ENCODE peak calls at places on chromosomes 13 and 19, in five cellular contexts. A is ascending aorta, N is aorta, G is AG04450, X is mammary epithelial cell. U is an unnamed sample.

GRCh38 chr13:96449920-96450319 is 360.0 kb downstream of the HS6ST3 start:
- DNase-seq in A (no peak), N (no peak), G (no peak), X (no peak), U (no peak)

GRCh38 chr13:39565036-39565949 is 37.7 kb downstream of the LHFPL6 start:
- DNase-seq in A (no peak), N (no peak), G (peak; percentile 83), X (peak; percentile 87), U (no peak)

GRCh38 chr13:19984430-19985218 is 26.1 kb downstream of the ZMYM2 start:
- DNase-seq in A (no peak), N (no peak), G (peak; percentile 32), X (peak; percentile 7), U (no peak)

GRCh38 chr19:29568036-29568788 is 37.9 kb upstream of the POP4 start:
- DNase-seq in A (no peak), N (no peak), G (no peak), X (no peak), U (peak; percentile 46)

GRCh38 chr19:46287585-46287984 is 9.3 kb upstream of the HIF3A start:
- DNase-seq in A (no peak), N (no peak), G (no peak), X (no peak), U (no peak)

GRCh38 chr19:8577247-8577646 is at the start of gene MYO1F:
- DNase-seq in A (no peak), N (peak; percentile 86), G (no peak), X (no peak), U (peak; percentile 61)

GRCh38 chr19:5751709-5752108 is 31.3 kb downstream of the CATSPERD start:
- DNase-seq in A (no peak), N (no peak), G (no peak), X (no peak), U (no peak)

GRCh38 chr19:16320987-16321386 is 3.6 kb upstream of the KLF2 start:
- DNase-seq in A (no peak), N (no peak), G (no peak), X (no peak), U (no peak)

GRCh38 chr13:33793726-33794125 is 24.2 kb upstream of the RFC3 start:
- DNase-seq in A (no peak), N (no peak), G (no peak), X (no peak), U (no peak)

GRCh38 chr19:49677901-49678674 is 1.0 kb downstream of the PRMT1 start:
- DNase-seq in A (no peak), N (peak; percentile 80), G (no peak), X (peak; percentile 77), U (peak; percentile 73)

GRCh38 chr13:30107536-30108136 is 199.7 kb downstream of the KATNAL1 start:
- DNase-seq in A (no peak), N (peak; percentile 63), G (no peak), X (peak; percentile 79), U (no peak)

GRCh38 chr19:34838753-34839431 is 65.9 kb upstream of the ZNF599 start:
- DNase-seq in A (no peak), N (no peak), G (no peak), X (peak; percentile 1), U (no peak)

GRCh38 chr13:99227331-99227900 is 26.8 kb downstream of the UBAC2 start:
- DNase-seq in A (no peak), N (no peak), G (no peak), X (no peak), U (no peak)

GRCh38 chr13:77574076-77574475 is 38.6 kb downstream of the SCEL start:
- DNase-seq in A (no peak), N (no peak), G (no peak), X (no peak), U (no peak)

GRCh38 chr13:66537417-66537816 is 692.7 kb downstream of the PCDH9 start:
- DNase-seq in A (no peak), N (no peak), G (no peak), X (no peak), U (no peak)

GRCh38 chr13:32039488-32040013 is 8.0 kb downstream of the FRY start:
- DNase-seq in A (no peak), N (no peak), G (no peak), X (no peak), U (no peak)

GRCh38 chr19:41872775-41873647 is 4.1 kb upstream of the CD79A start:
- DNase-seq in A (no peak), N (peak; percentile 64), G (no peak), X (peak; percentile 77), U (no peak)

GRCh38 chr19:10289836-10290438 is at the start of gene ICAM5:
- DNase-seq in A (no peak), N (no peak), G (no peak), X (no peak), U (no peak)

GRCh38 chr13:100542546-100543156 is 45.9 kb downstream of the GGACT start:
- DNase-seq in A (no peak), N (no peak), G (no peak), X (peak; percentile 12), U (no peak)

GRCh38 chr13:49113526-49114286 is 106.4 kb upstream of the MLNR start:
- DNase-seq in A (no peak), N (no peak), G (peak; percentile 18), X (peak; percentile 29), U (no peak)

GRCh38 chr19:10887616-10888367 is 16.4 kb downstream of the CARM1 start:
- DNase-seq in A (no peak), N (no peak), G (no peak), X (no peak), U (no peak)

GRCh38 chr13:112711528-112712265 is 21.9 kb downstream of the ATP11A start:
- DNase-seq in A (peak; percentile 67), N (peak; percentile 89), G (peak; percentile 96), X (peak; percentile 89), U (peak; percentile 91)

GRCh38 chr19:8145969-8146368 is 3.4 kb downstream of the FBN3 start:
- DNase-seq in A (no peak), N (no peak), G (no peak), X (no peak), U (no peak)

GRCh38 chr13:43730642-43731041 is 56.1 kb downstream of the ENOX1 start:
- DNase-seq in A (no peak), N (no peak), G (peak; percentile 46), X (peak; percentile 11), U (no peak)

GRCh38 chr19:2624537-2625091 is 77.9 kb downstream of the GNG7 start:
- DNase-seq in A (no peak), N (no peak), G (no peak), X (no peak), U (no peak)

GRCh38 chr13:64675256-64675892 is 2554.8 kb downstream of the PCDH9 start:
- DNase-seq in A (no peak), N (no peak), G (peak; percentile 16), X (peak; percentile 76), U (no peak)

GRCh38 chr19:50333737-50334617 is 4.8 kb upstream of the KCNC3 start:
- DNase-seq in A (no peak), N (peak; percentile 86), G (peak; percentile 7), X (no peak), U (no peak)

DNA sequence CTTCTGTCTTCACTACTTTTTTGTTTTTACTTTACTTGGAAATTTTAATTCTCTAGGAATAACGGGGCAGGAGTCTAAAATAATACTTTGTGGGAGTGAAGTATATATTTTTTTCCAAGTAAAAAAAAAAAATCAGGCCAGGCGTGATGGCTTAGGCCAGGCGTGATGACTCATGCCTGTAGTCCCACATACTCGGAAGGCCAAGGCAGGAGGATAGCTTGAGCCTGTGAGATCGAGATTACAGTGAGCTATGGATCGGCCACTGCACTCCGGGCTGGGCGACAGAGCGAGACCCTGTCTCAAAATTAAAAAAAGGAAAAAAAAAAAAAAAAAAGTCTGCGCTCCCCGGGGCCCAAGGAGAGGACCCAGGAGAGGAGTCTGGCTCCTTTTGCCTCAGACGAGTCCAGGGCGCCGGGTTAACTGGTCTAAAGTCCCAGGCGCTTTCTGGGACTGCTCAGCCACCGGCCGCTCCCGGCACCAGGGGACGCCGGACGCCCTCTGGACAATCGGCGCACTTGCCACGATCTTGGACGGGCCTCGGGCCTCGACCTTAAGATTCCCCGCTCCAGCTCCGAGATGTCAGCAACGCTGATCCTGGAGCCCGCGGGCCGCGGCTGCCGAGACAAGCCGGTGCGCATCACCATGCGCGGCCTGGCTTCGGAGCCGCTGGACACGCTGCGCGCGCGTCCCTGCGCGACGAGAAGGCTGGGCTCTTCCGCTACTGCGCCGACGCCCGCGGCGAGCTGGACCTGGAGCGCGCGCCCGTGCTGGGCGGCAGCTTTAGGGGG is 2.7 kb upstream of the ZFP82 start:
- DNase-seq in A (no peak), N (peak; percentile 51), G (no peak), X (peak; percentile 8), U (peak; percentile 64)
- H3K4me3 ChIP-seq in A (peak overlapping the region; percentile 75), N (peak overlapping the region; percentile 31), G (peak overlapping the region; percentile 43), X (peak overlapping the region; percentile 35), U (peak overlapping the region; percentile 55)

GRCh38 chr19:37452500-37453245 is 14.6 kb downstream of the ZNF569 start:
- DNase-seq in A (no peak), N (no peak), G (no peak), X (no peak), U (no peak)
- H3K9me3 ChIP-seq in A (peaks cover 100% of the 10 kb centered on the region), N (peaks cover 20% of the 10 kb centered on the region), G (peaks cover 31% of the 10 kb centered on the region), X (peaks cover 36% of the 10 kb centered on the region), U (peaks cover 100% of the 10 kb centered on the region)

GRCh38 chr13:24184855-24185254 is 24.3 kb downstream of the SPATA13 start:
- DNase-seq in A (no peak), N (no peak), G (no peak), X (no peak), U (no peak)
- H3K4me3 ChIP-seq in A (no peak overlapping the region), N (no peak overlapping the region), G (no peak overlapping the region), X (no peak overlapping the region), U (no peak overlapping the region)

GRCh38 chr19:20315543-20315942 is 148.5 kb downstream of the ZNF486 start:
- DNase-seq in A (no peak), N (no peak), G (no peak), X (no peak), U (no peak)
- H3K9me3 ChIP-seq in A (no peaks in the 10 kb centered on the region), N (no peaks in the 10 kb centered on the region), G (peaks cover 16% of the 10 kb centered on the region), X (peaks cover 13% of the 10 kb centered on the region), U (no peaks in the 10 kb centered on the region)

GRCh38 chr13:28012383-28012782 is 23.9 kb upstream of the URAD start:
- DNase-seq in A (no peak), N (no peak), G (no peak), X (peak; percentile 59), U (no peak)
- H3K4me3 ChIP-seq in A (no peak overlapping the region), N (no peak overlapping the region), G (no peak overlapping the region), X (no peak overlapping the region), U (no peak overlapping the region)

DNA sequence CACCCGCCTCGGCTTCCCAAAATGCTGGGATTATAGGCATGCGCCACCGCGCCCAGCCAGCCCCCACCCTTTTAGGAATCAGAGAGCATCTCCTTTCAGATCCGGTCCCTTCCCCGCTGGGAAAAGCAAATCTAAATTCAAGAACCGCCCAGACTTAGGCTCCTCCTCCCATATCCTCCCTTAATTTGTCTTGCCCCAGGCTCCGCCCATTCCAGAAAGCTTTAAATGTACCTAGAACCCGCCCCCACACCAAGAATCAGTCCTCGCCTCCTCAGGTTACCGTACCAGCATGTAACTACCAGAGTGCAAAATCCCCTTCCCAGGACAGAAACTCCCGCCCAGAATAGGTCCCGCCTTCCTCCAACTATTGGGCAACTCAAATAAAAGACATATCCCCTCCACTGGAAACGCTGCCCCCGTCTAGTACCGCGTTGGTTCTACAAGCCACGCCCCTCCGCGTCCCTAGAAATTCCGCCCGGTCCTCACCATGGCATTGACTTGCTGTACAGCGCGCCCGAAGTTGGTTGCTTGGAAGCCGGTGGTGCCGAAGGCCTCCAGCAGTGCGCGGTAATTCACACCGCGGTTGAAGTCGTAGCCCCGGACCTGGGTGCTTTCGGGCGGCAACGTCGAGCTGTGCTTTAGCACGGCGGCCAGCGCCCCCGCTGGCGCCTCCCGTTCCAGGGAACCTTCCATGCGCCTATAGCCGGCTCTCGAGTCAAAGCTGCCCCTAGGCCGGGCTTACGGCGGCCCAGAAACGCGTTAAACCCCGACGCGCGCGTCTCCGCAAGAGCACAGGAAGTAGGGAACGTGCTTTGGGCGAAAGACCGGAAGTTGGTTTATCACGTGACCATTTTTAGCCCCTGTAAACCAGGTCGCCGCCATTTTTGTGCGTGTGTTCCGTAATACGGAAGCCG is at the start of gene DHPS:
- DNase-seq in A (peak; percentile 59), N (peak; percentile 95), G (peak; percentile 93), X (peak; percentile 97), U (peak; percentile 96)
- H3K9me3 ChIP-seq in A (no peaks in the 10 kb centered on the region), N (no peaks in the 10 kb centered on the region), G (peaks cover 4% of the 10 kb centered on the region), X (no peaks in the 10 kb centered on the region), U (no peaks in the 10 kb centered on the region)

U was measured in tibial artery.